ENCODE peak calls at places on chromosomes 1 and 21, in seven cellular contexts. T, I, M, P, K, E and G are unnamed samples. For H3K27me3, the result is how much of the 10 kb centered on the place peaks cover.

GRCh38 chr1:15368888-15369287 is 40.8 kb upstream of the EFHD2 start:
- DNase-seq in T (no peak), I (no peak), M (no peak), P (no peak), K (no peak), E (no peak), G (no peak)

GRCh38 chr1:153375511-153375910 is at the start of gene S100A12:
- DNase-seq in T (no peak), I (no peak), M (no peak), P (no peak), K (no peak), E (peak), G (no peak)

GRCh38 chr21:38980416-38981319 is 174.9 kb downstream of the ETS2 start:
- DNase-seq in T (no peak), I (no peak), M (no peak), P (no peak), K (no peak), E (no peak), G (no peak)

GRCh38 chr1:43836267-43836951 is 97.2 kb upstream of the ARTN start:
- DNase-seq in T (peak), I (no peak), M (no peak), P (peak), K (no peak), E (no peak), G (peak)

GRCh38 chr1:157993179-157994080 is at the start of gene KIRREL1:
- DNase-seq in T (peak), I (no peak), M (peak), P (peak), K (no peak), E (peak), G (peak)

GRCh38 chr1:59188413-59189213 is 108.3 kb upstream of the FGGY start:
- DNase-seq in T (no peak), I (no peak), M (no peak), P (no peak), K (no peak), E (no peak), G (no peak)

GRCh38 chr1:9613625-9614299 is 25.1 kb downstream of the TMEM201 start:
- DNase-seq in T (no peak), I (no peak), M (no peak), P (peak), K (no peak), E (no peak), G (no peak)

GRCh38 chr1:112373841-112374240 is 22.2 kb upstream of the CTTNBP2NL start:
- DNase-seq in T (no peak), I (no peak), M (no peak), P (no peak), K (no peak), E (no peak), G (no peak)

GRCh38 chr1:93619507-93620168 is 62.0 kb downstream of the BCAR3 start:
- DNase-seq in T (no peak), I (no peak), M (no peak), P (no peak), K (no peak), E (no peak), G (no peak)

GRCh38 chr21:38773108-38774061 is 32.3 kb upstream of the ETS2 start:
- DNase-seq in T (no peak), I (peak), M (peak), P (no peak), K (no peak), E (peak), G (no peak)

GRCh38 chr1:243501002-243501401 is 245.2 kb downstream of the SDCCAG8 start:
- DNase-seq in T (no peak), I (no peak), M (no peak), P (no peak), K (no peak), E (peak), G (no peak)

GRCh38 chr1:42479621-42480020 is 16.5 kb downstream of the CCDC30 start:
- DNase-seq in T (no peak), I (no peak), M (no peak), P (no peak), K (no peak), E (peak), G (no peak)

GRCh38 chr1:214281902-214282695 is 1.1 kb downstream of the SMYD2 start:
- DNase-seq in T (peak), I (peak), M (no peak), P (no peak), K (peak), E (peak), G (no peak)

GRCh38 chr1:87956766-87957165 is 628.1 kb downstream of the LMO4 start:
- DNase-seq in T (no peak), I (no peak), M (no peak), P (no peak), K (no peak), E (peak), G (no peak)

GRCh38 chr1:24391882-24392603 is 21.5 kb downstream of the STPG1 start:
- DNase-seq in T (peak), I (no peak), M (peak), P (no peak), K (no peak), E (peak), G (peak)

GRCh38 chr1:159775716-159776115 is 5.0 kb upstream of the DUSP23 start:
- DNase-seq in T (no peak), I (no peak), M (peak), P (no peak), K (no peak), E (no peak), G (no peak)

GRCh38 chr21:45590726-45591618 is 48.7 kb upstream of the SLC19A1 start:
- DNase-seq in T (peak), I (no peak), M (no peak), P (peak), K (no peak), E (no peak), G (peak)

GRCh38 chr1:183883629-183884028 is 78.7 kb downstream of the RGL1 start:
- DNase-seq in T (peak), I (no peak), M (no peak), P (no peak), K (no peak), E (no peak), G (no peak)

GRCh38 chr1:17890056-17890814 is 135.1 kb downstream of the ACTL8 start:
- DNase-seq in T (no peak), I (no peak), M (no peak), P (no peak), K (no peak), E (no peak), G (no peak)

GRCh38 chr1:206744683-206745082 is 25.9 kb upstream of the IL19 start:
- DNase-seq in T (no peak), I (no peak), M (no peak), P (no peak), K (no peak), E (peak), G (no peak)

GRCh38 chr21:44267655-44268142 is 6.0 kb upstream of the DNMT3L start:
- DNase-seq in T (peak), I (no peak), M (no peak), P (no peak), K (no peak), E (no peak), G (peak)

DNA sequence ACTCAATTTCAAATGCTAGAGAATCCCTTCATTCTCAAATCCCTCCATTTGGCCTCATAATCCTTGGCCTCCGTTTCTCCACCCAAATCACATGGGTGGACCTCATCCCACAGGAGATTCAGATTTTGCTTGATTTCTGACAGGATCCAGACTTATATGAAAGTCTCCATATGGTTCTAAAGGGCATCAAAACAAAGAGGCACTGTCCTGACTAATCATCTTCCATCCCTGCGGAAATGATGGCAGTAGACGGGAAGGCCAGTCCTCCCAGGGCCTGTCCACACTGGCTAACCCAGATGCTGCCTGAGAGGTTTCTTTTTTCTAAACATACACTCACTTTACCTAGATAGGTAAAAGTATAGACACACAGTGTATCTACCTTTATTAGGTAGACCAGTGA is 18.8 kb downstream of the ORC1 start:
- DNase-seq in T (no peak), I (no peak), M (no peak), P (no peak), K (no peak), E (no peak), G (no peak)
- TF ChIP-seq POLR2A in T (no peak), I (no peak), M (no peak), P (no peak), K (no peak), E (no peak), G (no peak)

GRCh38 chr1:46457178-46457577 is 32.5 kb upstream of the DMBX1 start:
- DNase-seq in T (no peak), I (no peak), M (no peak), P (no peak), K (no peak), E (no peak), G (no peak)
- H3K27me3 ChIP-seq in T (under half), I (under half), M (under half), P (under half), K (under half), E (half or more), G (under half)

DNA sequence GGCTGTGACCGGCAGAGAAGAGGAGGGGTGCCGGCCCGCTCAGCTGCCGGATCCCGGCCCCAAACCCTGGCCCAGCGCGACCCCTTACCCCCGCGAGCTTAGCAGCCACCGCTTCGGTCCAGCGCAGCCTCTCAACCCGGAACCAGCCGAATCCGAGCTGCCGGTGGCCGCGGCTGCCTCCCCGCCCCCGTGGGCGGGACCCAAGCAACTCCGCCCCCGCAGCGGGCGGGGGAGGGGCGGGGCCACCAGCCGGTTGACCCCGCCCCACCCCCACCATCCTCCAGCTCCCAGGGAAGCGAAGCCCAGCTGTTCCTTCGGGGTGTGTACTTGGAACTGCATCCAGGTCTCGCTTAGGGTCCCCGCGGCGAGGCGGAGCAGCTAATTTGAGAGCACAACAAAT is at the start of gene TRIM62:
- DNase-seq in T (peak), I (peak), M (peak), P (peak), K (peak), E (peak), G (peak)
- TF ChIP-seq POLR2A in T (peak), I (no peak), M (peak), P (no peak), K (peak), E (no peak), G (peak)

DNA sequence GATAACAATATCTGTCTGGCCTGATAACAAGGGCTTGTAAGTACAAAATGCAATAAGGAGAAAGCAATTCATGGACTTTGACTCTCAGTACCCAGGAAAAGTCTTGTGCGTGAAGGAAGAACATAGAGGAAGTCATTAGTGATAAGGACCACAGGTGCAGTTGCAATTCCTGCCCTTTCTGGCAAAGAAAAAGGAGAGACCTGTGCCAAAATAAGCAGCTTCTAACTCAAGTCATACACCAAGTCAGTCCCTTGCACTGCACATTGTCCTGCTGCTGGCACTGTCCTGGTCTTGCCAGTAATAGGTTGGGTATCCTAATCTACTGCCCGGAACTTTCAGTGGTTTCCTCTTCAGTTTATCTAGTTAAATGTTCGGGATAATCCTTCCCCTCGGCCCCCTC is 14.8 kb upstream of the SOD1 start:
- DNase-seq in T (peak), I (no peak), M (peak), P (no peak), K (no peak), E (no peak), G (no peak)
- H3K27me3 ChIP-seq in T (under half), I (under half), M (under half), P (under half), K (under half), E (under half), G (under half)

GRCh38 chr1:30757196-30757949 is at the start of gene LAPTM5:
- DNase-seq in T (peak), I (no peak), M (peak), P (peak), K (no peak), E (no peak), G (peak)

GRCh38 chr1:30755334-30755733 is 2.2 kb downstream of the LAPTM5 start:
- DNase-seq in T (no peak), I (no peak), M (no peak), P (no peak), K (no peak), E (no peak), G (no peak)

GRCh38 chr1:30755746-30756145 is 1.8 kb downstream of the LAPTM5 start:
- DNase-seq in T (no peak), I (no peak), M (no peak), P (no peak), K (no peak), E (no peak), G (no peak)

GRCh38 chr1:30756206-30756544 is 1.4 kb downstream of the LAPTM5 start:
- DNase-seq in T (no peak), I (no peak), M (no peak), P (no peak), K (no peak), E (no peak), G (no peak)

GRCh38 chr1:30756545-30757195 is 904 bp downstream of the LAPTM5 start:
- DNase-seq in T (peak), I (no peak), M (peak), P (peak), K (no peak), E (peak), G (peak)
- TF ChIP-seq POLR2A in T (peak), I (no peak), M (no peak), P (peak), K (no peak), E (no peak), G (no peak)

DNA sequence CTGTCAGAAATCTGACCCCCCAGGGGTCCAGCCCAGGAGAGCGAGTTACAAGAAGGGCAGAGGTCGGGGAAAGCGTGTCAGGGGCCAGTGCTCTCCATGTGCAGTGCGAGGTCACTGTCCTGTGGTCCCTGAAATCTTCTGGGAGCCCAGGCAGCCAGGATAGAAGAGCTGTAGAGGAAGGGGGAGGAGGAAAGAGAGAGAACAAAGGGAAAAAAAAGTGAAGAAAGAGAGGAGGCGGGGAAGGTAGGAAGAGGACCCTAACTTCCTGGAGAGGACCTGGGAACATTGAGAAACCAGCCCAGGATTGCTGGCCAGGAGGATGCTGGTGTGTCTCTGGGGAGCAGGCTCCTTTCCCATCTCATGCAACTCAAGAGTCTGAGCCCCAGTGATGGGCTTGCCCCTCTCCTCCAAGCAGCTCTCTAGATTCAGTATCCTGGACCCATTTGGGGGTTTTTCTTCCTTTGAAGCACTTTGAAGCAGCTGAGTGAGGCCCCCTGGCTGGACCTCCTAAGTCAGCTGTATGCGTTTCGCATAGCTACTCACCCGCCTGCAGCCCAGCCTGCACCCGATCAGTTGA is 6.8 kb upstream of the INAVA start:
- DNase-seq in T (no peak), I (no peak), M (no peak), P (no peak), K (no peak), E (no peak), G (no peak)
- H3K27me3 ChIP-seq in T (under half), I (under half), M (under half), P (under half), K (under half), E (half or more), G (under half)